ENCODE peak calls at places on chromosomes 12 and 14, in five cellular contexts. V, T, C, Q and L are unnamed samples. For H3K4me1, the result is how much of the 10 kb centered on the place peaks cover.

GRCh38 chr14:50816419-50817047 is 14.4 kb downstream of the NIN start:
- DNase-seq in V (no peak), T (no peak), C (no peak), Q (no peak), L (no peak)

GRCh38 chr12:69396041-69396440 is 36.5 kb downstream of the YEATS4 start:
- DNase-seq in V (no peak), T (no peak), C (no peak), Q (no peak), L (no peak)

GRCh38 chr14:101819251-101819990 is 57.9 kb downstream of the PPP2R5C start:
- DNase-seq in V (no peak), T (no peak), C (no peak), Q (no peak), L (peak)

GRCh38 chr14:55746533-55746932 is 166.5 kb downstream of the KTN1 start:
- DNase-seq in V (no peak), T (no peak), C (no peak), Q (no peak), L (no peak)

GRCh38 chr14:54722791-54723432 is 156.0 kb downstream of the SAMD4A start:
- DNase-seq in V (no peak), T (no peak), C (no peak), Q (no peak), L (no peak)

GRCh38 chr12:82874935-82875334 is 188.2 kb downstream of the TMTC2 start:
- DNase-seq in V (no peak), T (no peak), C (no peak), Q (no peak), L (no peak)

GRCh38 chr12:50003595-50003994 is 21.7 kb downstream of the RACGAP1 start:
- DNase-seq in V (no peak), T (no peak), C (no peak), Q (no peak), L (no peak)

GRCh38 chr14:92546347-92547053 is 32.9 kb downstream of the RIN3 start:
- DNase-seq in V (no peak), T (peak), C (no peak), Q (no peak), L (no peak)

GRCh38 chr14:73751157-73751691 is 37.0 kb upstream of the PNMA1 start:
- DNase-seq in V (no peak), T (no peak), C (peak), Q (no peak), L (peak)

GRCh38 chr12:99983721-99984258 is 946 bp downstream of the ANKS1B start:
- DNase-seq in V (no peak), T (peak), C (no peak), Q (no peak), L (no peak)

GRCh38 chr12:124673881-124674617 is 106.6 kb upstream of the NCOR2 start:
- DNase-seq in V (no peak), T (peak), C (no peak), Q (no peak), L (no peak)

GRCh38 chr14:75418779-75419768 is 8.7 kb upstream of the JDP2 start:
- DNase-seq in V (peak), T (no peak), C (no peak), Q (peak), L (no peak)

GRCh38 chr12:66194122-66194521 is 5.1 kb downstream of the IRAK3 start:
- DNase-seq in V (no peak), T (no peak), C (no peak), Q (no peak), L (no peak)

GRCh38 chr12:91883811-91884210 is 261.8 kb downstream of the BTG1 start:
- DNase-seq in V (no peak), T (no peak), C (no peak), Q (no peak), L (no peak)

GRCh38 chr12:93742086-93742934 is 65.1 kb downstream of the CRADD start:
- DNase-seq in V (peak), T (peak), C (peak), Q (no peak), L (peak)

GRCh38 chr12:96354326-96354725 is 45.9 kb downstream of the CDK17 start:
- DNase-seq in V (no peak), T (no peak), C (no peak), Q (no peak), L (no peak)

GRCh38 chr14:74444866-74445265 is 18.9 kb upstream of the SYNDIG1L start:
- DNase-seq in V (no peak), T (no peak), C (no peak), Q (no peak), L (no peak)

GRCh38 chr12:81558031-81558430 is 201.1 kb downstream of the PPFIA2 start:
- DNase-seq in V (no peak), T (no peak), C (no peak), Q (no peak), L (no peak)

GRCh38 chr12:55927588-55928502 is at the start of gene PYM1:
- DNase-seq in V (peak), T (peak), C (peak), Q (peak), L (peak)

GRCh38 chr12:77231548-77231947 is 166.2 kb upstream of the E2F7 start:
- DNase-seq in V (peak), T (peak), C (peak), Q (no peak), L (no peak)

GRCh38 chr12:65500121-65500846 is 221.8 kb downstream of the MSRB3 start:
- DNase-seq in V (no peak), T (no peak), C (no peak), Q (no peak), L (no peak)

DNA sequence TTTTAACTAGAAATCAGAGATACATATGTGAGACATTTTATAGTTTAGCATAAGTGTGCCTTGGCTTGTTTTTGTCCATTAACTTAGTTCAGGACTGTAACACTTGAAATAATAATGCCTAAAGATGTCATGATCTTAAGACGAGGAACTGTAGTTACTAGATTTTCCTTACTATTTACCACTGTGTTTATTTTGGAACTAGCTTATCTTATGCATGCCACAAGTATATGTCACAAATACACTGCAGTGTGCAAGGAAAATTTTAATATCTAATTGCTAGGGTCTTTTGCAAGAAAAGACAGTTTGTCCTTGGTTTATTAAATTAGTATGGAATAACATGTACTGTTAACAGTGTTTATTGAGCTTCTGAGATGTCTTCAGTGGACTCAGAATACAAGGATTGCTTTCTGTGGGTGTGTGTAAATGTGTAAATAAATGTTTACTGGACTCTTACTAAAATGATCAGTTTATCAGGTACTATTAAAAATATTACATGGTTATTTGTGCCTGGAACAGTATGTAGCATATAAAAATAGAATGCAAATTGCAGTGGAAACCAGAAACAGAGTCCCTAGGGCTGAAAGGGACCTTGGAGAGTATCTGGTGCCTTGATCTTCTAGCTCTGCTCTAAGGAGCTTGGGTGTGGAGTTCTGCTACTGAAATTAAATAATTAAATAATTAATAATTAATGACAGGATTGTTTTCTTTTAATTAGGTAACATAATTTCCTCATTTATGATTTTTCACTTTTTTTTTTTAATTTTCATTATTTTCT is 58.1 kb downstream of the FGD4 start:
- DNase-seq in V (no peak), T (no peak), C (no peak), Q (no peak), L (no peak)
- H3K4me1 ChIP-seq in V (under half), T (under half), C (under half), Q (under half), L (under half)

GRCh38 chr14:20973501-20973900 is 16.3 kb upstream of the METTL17 start:
- DNase-seq in V (no peak), T (no peak), C (no peak), Q (no peak), L (no peak)

GRCh38 chr14:20970983-20971704 is 15.9 kb downstream of the RNASE2 start:
- DNase-seq in V (peak), T (peak), C (peak), Q (peak), L (peak)

GRCh38 chr14:20969336-20969735 is 14.0 kb downstream of the RNASE2 start:
- DNase-seq in V (no peak), T (no peak), C (no peak), Q (no peak), L (no peak)

GRCh38 chr14:20970647-20970982 is 15.3 kb downstream of the RNASE2 start:
- DNase-seq in V (no peak), T (no peak), C (no peak), Q (no peak), L (no peak)

GRCh38 chr14:20971705-20972021 is 16.4 kb downstream of the RNASE2 start:
- DNase-seq in V (no peak), T (no peak), C (no peak), Q (no peak), L (no peak)
- TF ChIP-seq POLR2AphosphoS5 in V (no peak), T (no peak), C (no peak), Q (no peak), L (no peak)

GRCh38 chr14:103714063-103714724 is 1.1 kb downstream of the XRCC3 start:
- DNase-seq in V (no peak), T (no peak), C (no peak), Q (no peak), L (no peak)

GRCh38 chr14:103711516-103712431 is 3.5 kb downstream of the XRCC3 start:
- DNase-seq in V (peak), T (no peak), C (peak), Q (no peak), L (peak)

GRCh38 chr14:103713304-103714062 is 1.8 kb downstream of the XRCC3 start:
- DNase-seq in V (no peak), T (no peak), C (no peak), Q (no peak), L (no peak)

GRCh38 chr14:103710771-103711392 is 4.4 kb downstream of the XRCC3 start:
- DNase-seq in V (peak), T (no peak), C (no peak), Q (no peak), L (no peak)

DNA sequence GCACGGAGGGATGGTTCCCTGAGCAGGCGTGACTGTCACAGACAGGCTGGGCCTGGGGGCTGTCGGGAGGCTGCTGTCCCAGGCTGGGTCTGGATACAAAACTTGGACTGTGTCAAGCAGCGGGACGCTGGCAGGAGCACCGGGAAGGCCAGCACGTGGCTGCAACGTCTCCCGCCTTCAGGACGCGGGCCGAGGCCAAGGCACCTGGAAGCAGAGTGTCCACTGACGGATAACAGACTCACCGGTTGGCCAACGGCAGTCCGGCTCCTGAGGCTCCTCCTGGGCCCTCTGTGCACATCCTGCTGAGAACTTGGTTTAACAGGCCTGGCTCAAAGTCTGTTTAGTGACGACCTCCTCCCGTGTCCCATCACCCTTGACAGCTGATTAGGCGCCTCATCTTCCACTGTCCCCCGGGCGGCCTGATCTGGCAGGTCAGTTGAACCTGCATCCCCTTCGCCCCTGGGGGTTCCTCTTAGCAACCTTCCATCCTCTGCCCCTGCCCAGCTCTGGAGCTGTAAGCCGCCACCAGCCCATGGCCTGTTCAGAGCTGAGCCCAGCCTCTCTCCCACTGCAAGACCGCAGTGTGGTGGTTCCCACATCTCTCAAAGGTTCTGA is 2.5 kb downstream of the XRCC3 start:
- DNase-seq in V (no peak), T (no peak), C (no peak), Q (no peak), L (no peak)
- H3K4me1 ChIP-seq in V (under half), T (under half), C (half or more), Q (under half), L (half or more)

GRCh38 chr12:26783791-26784379 is 49.1 kb downstream of the ITPR2 start:
- DNase-seq in V (no peak), T (no peak), C (no peak), Q (no peak), L (no peak)

GRCh38 chr12:26790645-26790994 is 42.4 kb downstream of the ITPR2 start:
- DNase-seq in V (no peak), T (no peak), C (no peak), Q (no peak), L (no peak)

GRCh38 chr12:26786491-26787124 is 46.4 kb downstream of the ITPR2 start:
- DNase-seq in V (no peak), T (no peak), C (no peak), Q (no peak), L (no peak)

GRCh38 chr12:26789731-26790644 is 43.0 kb downstream of the ITPR2 start:
- DNase-seq in V (no peak), T (no peak), C (no peak), Q (no peak), L (no peak)

DNA sequence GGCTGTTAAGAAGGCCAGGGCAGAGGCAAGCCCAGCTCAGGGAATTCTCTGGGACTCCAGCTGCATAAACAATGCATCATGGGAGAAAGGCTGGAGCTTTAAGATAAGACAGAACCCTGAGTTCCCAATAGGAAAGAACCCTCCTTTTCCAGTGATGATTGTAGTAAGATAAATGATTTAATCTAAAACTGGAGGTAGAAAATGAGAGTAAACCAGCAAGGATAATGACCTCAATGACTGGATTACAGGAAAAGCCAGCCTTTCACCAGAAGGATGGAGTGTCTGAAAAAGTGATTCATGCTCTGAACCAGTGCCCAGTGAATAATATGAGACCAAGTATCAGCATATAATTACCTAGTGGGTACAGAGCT is 45.9 kb downstream of the ITPR2 start:
- DNase-seq in V (no peak), T (peak), C (no peak), Q (no peak), L (no peak)
- TF ChIP-seq POLR2AphosphoS5 in V (no peak), T (no peak), C (peak), Q (no peak), L (no peak)

GRCh38 chr12:52212701-52213540 is 20.1 kb upstream of the KRT7 start:
- DNase-seq in V (no peak), T (no peak), C (peak), Q (no peak), L (peak)

GRCh38 chr12:52210186-52210924 is 18.5 kb upstream of the KRT80 start:
- DNase-seq in V (no peak), T (no peak), C (peak), Q (no peak), L (peak)

GRCh38 chr12:52213541-52214420 is 19.3 kb upstream of the KRT7 start:
- DNase-seq in V (peak), T (peak), C (peak), Q (no peak), L (peak)

GRCh38 chr12:52210925-52211650 is 19.3 kb upstream of the KRT80 start:
- DNase-seq in V (no peak), T (no peak), C (peak), Q (no peak), L (peak)

GRCh38 chr12:52211716-52212585 is 20.1 kb upstream of the KRT80 start:
- DNase-seq in V (no peak), T (no peak), C (peak), Q (no peak), L (peak)
- H3K4me1 ChIP-seq in V (under half), T (half or more), C (under half), Q (under half), L (under half)

DNA sequence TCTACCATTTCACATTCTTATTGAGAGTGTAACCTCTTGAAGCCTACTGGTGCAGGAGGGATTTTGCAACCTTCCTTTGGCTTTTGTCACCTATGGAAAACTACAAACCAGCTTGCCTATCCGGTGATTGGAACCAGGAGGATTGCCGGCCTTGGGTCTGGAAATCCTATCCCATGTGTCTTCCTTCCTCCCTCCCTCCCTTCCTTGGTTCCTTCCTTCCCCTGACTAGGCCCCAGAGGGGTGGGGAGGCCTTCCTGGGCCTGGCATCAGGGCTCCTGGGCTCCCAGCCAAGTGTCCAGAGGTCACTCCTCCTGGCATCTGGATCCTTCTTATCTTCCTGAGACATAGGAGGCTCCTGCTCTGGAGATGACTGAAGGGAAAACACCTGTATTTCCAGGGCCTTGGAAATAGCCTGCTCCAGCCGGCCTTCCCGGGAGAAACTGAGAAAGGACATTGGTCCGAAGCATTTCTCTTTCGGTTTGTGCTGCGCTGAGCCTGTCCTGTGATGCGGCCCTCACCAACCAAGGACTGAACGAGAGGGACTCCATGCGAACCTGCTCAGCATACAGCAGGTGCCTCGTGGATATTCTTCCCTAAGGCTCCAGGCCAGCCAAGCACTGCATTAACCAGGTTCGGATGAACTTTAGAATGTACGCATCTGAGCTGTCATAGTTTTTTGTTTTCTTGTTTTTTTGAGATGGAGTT is 43.4 kb downstream of the PSMA6 start:
- DNase-seq in V (no peak), T (peak), C (peak), Q (no peak), L (no peak)
- TF ChIP-seq POLR2AphosphoS5 in V (no peak), T (no peak), C (no peak), Q (no peak), L (no peak)

GRCh38 chr12:108683906-108684556 is 47.3 kb downstream of the CORO1C start:
- DNase-seq in V (no peak), T (no peak), C (no peak), Q (no peak), L (no peak)

GRCh38 chr12:108686753-108687152 is 44.6 kb downstream of the CORO1C start:
- DNase-seq in V (no peak), T (no peak), C (no peak), Q (no peak), L (no peak)

GRCh38 chr12:108689314-108690190 is 41.8 kb downstream of the CORO1C start:
- DNase-seq in V (peak), T (no peak), C (peak), Q (no peak), L (no peak)

GRCh38 chr12:108681317-108681716 is 47.6 kb upstream of the SELPLG start:
- DNase-seq in V (no peak), T (no peak), C (no peak), Q (no peak), L (no peak)

DNA sequence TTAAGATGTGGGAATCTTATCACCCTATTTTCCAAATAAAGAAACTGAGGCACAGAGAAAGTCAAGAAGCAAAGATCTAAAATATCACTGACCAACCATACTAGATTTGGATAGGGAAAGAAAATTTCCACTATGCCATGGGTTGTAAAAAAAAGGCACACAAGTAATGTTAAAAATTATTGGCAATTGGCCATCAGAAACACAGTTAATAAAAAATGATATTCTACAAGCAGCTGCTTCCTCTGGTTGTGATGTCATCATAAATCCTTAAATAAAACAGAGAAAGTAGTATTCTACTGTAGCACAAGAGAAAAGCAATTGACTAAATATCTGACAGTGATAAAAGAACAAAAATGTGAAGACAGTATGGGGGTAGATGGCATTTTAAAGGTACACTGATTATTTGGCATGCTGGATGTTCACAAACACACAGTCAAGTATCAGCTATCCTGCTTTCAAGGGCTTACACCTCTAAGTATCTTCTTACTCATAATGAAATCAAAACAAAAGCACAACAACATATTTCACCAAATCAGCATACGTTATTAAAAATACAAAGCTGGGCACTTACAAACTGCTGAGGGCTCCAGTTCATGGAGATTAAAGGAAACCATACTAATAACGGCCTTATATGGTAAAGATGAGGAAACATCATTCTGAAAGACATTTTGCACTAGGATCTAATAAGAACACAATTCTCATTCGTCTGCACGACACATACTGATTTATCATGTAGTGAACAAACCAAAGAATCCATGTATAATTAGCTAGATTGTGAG is 45.7 kb downstream of the CORO1C start:
- DNase-seq in V (no peak), T (no peak), C (no peak), Q (no peak), L (no peak)
- H3K4me1 ChIP-seq in V (under half), T (under half), C (half or more), Q (under half), L (half or more)

DNA sequence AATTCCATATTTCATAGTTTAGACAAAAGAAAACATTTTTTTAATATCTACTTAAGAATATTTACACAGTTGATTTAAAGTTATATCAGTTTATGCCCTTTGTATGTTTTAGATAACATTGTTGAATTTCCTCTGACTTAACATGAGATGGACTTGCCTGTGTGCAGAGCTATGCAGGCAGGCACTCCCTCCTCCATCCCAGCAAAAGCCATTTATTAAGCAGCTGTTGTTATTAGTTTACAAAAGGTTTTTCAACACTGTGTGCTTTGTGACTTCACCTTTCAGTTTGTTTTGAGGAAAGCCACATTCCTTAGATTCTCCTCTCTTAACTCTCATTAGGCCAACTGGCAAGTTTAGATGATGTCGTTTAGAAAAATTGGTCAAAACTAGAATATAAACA is 337.5 kb upstream of the PDE3A start:
- DNase-seq in V (no peak), T (no peak), C (no peak), Q (no peak), L (no peak)
- TF ChIP-seq POLR2AphosphoS5 in V (no peak), T (no peak), C (no peak), Q (no peak), L (no peak)